ENCODE peak calls at places on chromosome 3, in seven cellular contexts. N is activated T-cell treated with anti-CD3 and anti-CD28 coated beads for 4 hours, F is DMS153, L is brain pericyte, K is left cardiac atrium, V is skeletal muscle cell, Z is fibroblast of the conjunctiva. B is an unnamed sample.

GRCh38 chr3:43748179-43748578 is 57.4 kb downstream of the ABHD5 start:
- DNase-seq in N (no peak), F (no peak), L (no peak), K (no peak), V (no peak), Z (no peak), B (no peak)

GRCh38 chr3:169666501-169667379 is 3.2 kb upstream of the MECOM start:
- DNase-seq in N (no peak), F (no peak), L (no peak), K (peak; percentile 20), V (no peak), Z (no peak), B (no peak)

GRCh38 chr3:35758358-35758757 is 119.0 kb downstream of the ARPP21 start:
- DNase-seq in N (no peak), F (peak; percentile 11), L (no peak), K (no peak), V (no peak), Z (no peak), B (no peak)

GRCh38 chr3:157508461-157508860 is 5.2 kb upstream of the VEPH1 start:
- DNase-seq in N (no peak), F (no peak), L (no peak), K (no peak), V (no peak), Z (no peak), B (no peak)

GRCh38 chr3:10808974-10809373 is 7.1 kb upstream of the SLC6A11 start:
- DNase-seq in N (no peak), F (no peak), L (no peak), K (no peak), V (no peak), Z (no peak), B (peak; percentile 79)

GRCh38 chr3:104180906-104181305 is 1185.8 kb upstream of the ALCAM start:
- DNase-seq in N (no peak), F (no peak), L (peak; percentile 79), K (no peak), V (no peak), Z (peak; percentile 10), B (no peak)

GRCh38 chr3:60584250-60584649 is 667.0 kb downstream of the FHIT start:
- DNase-seq in N (no peak), F (no peak), L (no peak), K (no peak), V (no peak), Z (no peak), B (no peak)

GRCh38 chr3:151837057-151837456 is 23.1 kb downstream of the AADAC start:
- DNase-seq in N (no peak), F (no peak), L (peak; percentile 16), K (no peak), V (peak; percentile 75), Z (peak; percentile 36), B (no peak)

GRCh38 chr3:11718582-11719405 is 75.1 kb upstream of the VGLL4 start:
- DNase-seq in N (peak; percentile 49), F (no peak), L (no peak), K (peak; percentile 52), V (no peak), Z (no peak), B (no peak)

GRCh38 chr3:61053781-61054496 is 197.3 kb downstream of the FHIT start:
- DNase-seq in N (no peak), F (peak; percentile 33), L (no peak), K (no peak), V (no peak), Z (no peak), B (no peak)

GRCh38 chr3:23324745-23325144 is 121.6 kb downstream of the UBE2E2 start:
- DNase-seq in N (no peak), F (no peak), L (no peak), K (no peak), V (no peak), Z (peak; percentile 1), B (no peak)

GRCh38 chr3:36408146-36408545 is 27.8 kb downstream of the STAC start:
- DNase-seq in N (no peak), F (no peak), L (no peak), K (no peak), V (no peak), Z (no peak), B (no peak)

GRCh38 chr3:194003128-194004057 is 132.6 kb upstream of the HES1 start:
- DNase-seq in N (no peak), F (peak; percentile 82), L (peak; percentile 47), K (peak; percentile 93), V (peak; percentile 99), Z (peak; percentile 87), B (peak; percentile 97)

GRCh38 chr3:160287666-160288065 is 62.4 kb downstream of the C3orf80 start:
- DNase-seq in N (no peak), F (no peak), L (no peak), K (no peak), V (no peak), Z (no peak), B (no peak)

GRCh38 chr3:173938159-173938558 is 540.6 kb downstream of the NLGN1 start:
- DNase-seq in N (no peak), F (peak; percentile 57), L (peak; percentile 32), K (no peak), V (no peak), Z (peak; percentile 49), B (no peak)

GRCh38 chr3:52372822-52373504 is 56.8 kb downstream of the DNAH1 start:
- DNase-seq in N (peak; percentile 25), F (no peak), L (no peak), K (no peak), V (no peak), Z (no peak), B (no peak)

GRCh38 chr3:42839616-42840015 is 30.4 kb downstream of the ACKR2 start:
- DNase-seq in N (peak; percentile 7), F (no peak), L (peak; percentile 27), K (no peak), V (no peak), Z (peak; percentile 55), B (peak; percentile 91)

GRCh38 chr3:38573606-38574005 is 75.9 kb downstream of the SCN5A start:
- DNase-seq in N (no peak), F (no peak), L (no peak), K (no peak), V (no peak), Z (no peak), B (peak; percentile 77)

GRCh38 chr3:41317718-41318117 is 118.4 kb downstream of the CTNNB1 start:
- DNase-seq in N (no peak), F (no peak), L (no peak), K (no peak), V (no peak), Z (no peak), B (peak; percentile 17)